ENCODE peak calls at places on chromosomes 12 and 14, in ten cellular contexts. F, W, A, N, O, Z, G, H, P and S are unnamed samples. For H3K27me3 and H3K36me3, the result is how much of the 10 kb centered on the place peaks cover.

GRCh38 chr12:22046968-22047390 is 961 bp downstream of the CMAS start:
- DNase-seq in G (no peak), O (no peak), A (no peak), P (no peak), N (no peak), Z (no peak), F (no peak), W (no peak), H (peak), S (no peak)

GRCh38 chr14:66216763-66217162 is 269.4 kb upstream of the CCDC196 start:
- DNase-seq in O (no peak), A (no peak), F (peak), H (no peak), P (no peak), W (no peak), G (no peak), N (no peak), Z (no peak), S (no peak)

GRCh38 chr14:104800600-104801283 is at the start of gene ZBTB42:
- DNase-seq in F (peak), N (peak), P (peak), G (peak), W (peak), Z (peak), A (no peak), H (peak), O (peak), S (peak)

GRCh38 chr12:98399532-98399931 is 115.9 kb upstream of the TMPO start:
- DNase-seq in N (peak), F (peak), A (no peak), P (peak), Z (no peak), O (no peak), H (peak), G (no peak), W (no peak), S (no peak)

GRCh38 chr12:110200124-110200417 is 75.9 kb downstream of the IFT81 start:
- DNase-seq in H (peak), W (no peak), N (no peak), Z (no peak), G (no peak), O (no peak), P (no peak), F (no peak), A (no peak), S (no peak)

GRCh38 chr12:15001733-15002471 is 29.1 kb downstream of the PDE6H start:
- DNase-seq in P (peak), H (no peak), Z (peak), W (no peak), O (peak), A (no peak), G (peak), F (peak), N (peak), S (peak)

GRCh38 chr12:98397323-98398105 is 117.9 kb upstream of the TMPO start:
- DNase-seq in A (peak), P (peak), Z (peak), F (peak), G (peak), H (peak), W (peak), N (peak), O (peak), S (peak)

GRCh38 chr12:91017511-91018263 is 12.9 kb upstream of the EPYC start:
- DNase-seq in F (no peak), O (no peak), H (no peak), N (no peak), G (peak), Z (peak), A (no peak), P (no peak), W (no peak), S (no peak)

GRCh38 chr14:32572867-32573149 is 243.7 kb downstream of the AKAP6 start:
- DNase-seq in O (no peak), F (no peak), A (no peak), W (no peak), G (no peak), H (no peak), P (no peak), Z (no peak), N (no peak), S (no peak)

GRCh38 chr12:108191938-108192337 is 62.9 kb downstream of the WSCD2 start:
- DNase-seq in W (no peak), N (no peak), P (no peak), A (no peak), H (no peak), G (no peak), Z (no peak), O (no peak), F (peak), S (no peak)

GRCh38 chr14:55131782-55132181 is 2.7 kb downstream of the LGALS3 start:
- DNase-seq in Z (no peak), F (no peak), W (no peak), A (no peak), O (no peak), H (no peak), P (peak), G (no peak), N (no peak), S (no peak)

GRCh38 chr12:15603461-15604085 is 185.6 kb downstream of the EPS8 start:
- DNase-seq in O (no peak), H (no peak), P (no peak), G (no peak), W (no peak), N (no peak), A (no peak), F (no peak), Z (no peak), S (no peak)

GRCh38 chr14:52551205-52551604 is 1.1 kb downstream of the TXNDC16 start:
- DNase-seq in P (no peak), G (no peak), N (no peak), H (no peak), W (no peak), O (no peak), A (no peak), Z (no peak), F (no peak), S (no peak)

GRCh38 chr12:118059645-118060275 is 1.2 kb downstream of the WSB2 start:
- DNase-seq in Z (no peak), N (no peak), G (no peak), P (no peak), O (no peak), H (peak), W (no peak), A (no peak), F (peak), S (no peak)

GRCh38 chr12:75585309-75585708 is 73.9 kb upstream of the KRR1 start:
- DNase-seq in F (no peak), Z (no peak), G (no peak), P (no peak), O (no peak), N (peak), A (no peak), W (no peak), H (peak), S (no peak)

GRCh38 chr12:112716099-112717093 is 75.2 kb upstream of the RPH3A start:
- DNase-seq in F (peak), O (no peak), P (no peak), A (peak), G (no peak), Z (no peak), N (peak), H (peak), W (no peak), S (no peak)

GRCh38 chr12:72288436-72288835 is 16.3 kb downstream of the TRHDE start:
- DNase-seq in O (no peak), A (no peak), G (no peak), F (no peak), H (no peak), W (no peak), N (no peak), Z (no peak), P (no peak), S (no peak)

GRCh38 chr14:85572021-85572420 is 42.1 kb downstream of the FLRT2 start:
- DNase-seq in A (no peak), F (peak), N (no peak), W (no peak), P (no peak), H (no peak), O (no peak), Z (no peak), G (no peak), S (no peak)

GRCh38 chr14:31920003-31920402 is 157.1 kb upstream of the ARHGAP5 start:
- DNase-seq in A (no peak), F (no peak), P (no peak), H (no peak), O (no peak), G (no peak), N (no peak), W (no peak), Z (no peak), S (no peak)

GRCh38 chr12:117169548-117169947 is 20.7 kb downstream of the FBXO21 start:
- DNase-seq in O (no peak), F (no peak), P (no peak), N (no peak), G (peak), H (no peak), Z (no peak), A (no peak), W (no peak), S (no peak)

GRCh38 chr12:101414533-101415119 is 7.1 kb upstream of the ARL1 start:
- DNase-seq in Z (no peak), P (no peak), F (peak), G (no peak), H (peak), A (no peak), N (no peak), O (no peak), W (no peak), S (no peak)

GRCh38 chr14:80291099-80291498 is 79.8 kb upstream of the DIO2 start:
- DNase-seq in Z (no peak), O (no peak), G (no peak), F (no peak), W (no peak), A (no peak), H (peak), N (no peak), P (no peak), S (no peak)

GRCh38 chr12:77343291-77343690 is 277.9 kb upstream of the E2F7 start:
- DNase-seq in W (no peak), H (peak), N (no peak), A (no peak), Z (no peak), P (no peak), O (no peak), G (no peak), F (no peak), S (no peak)

GRCh38 chr12:71460850-71461609 is 21.4 kb downstream of the LGR5 start:
- DNase-seq in Z (no peak), P (no peak), G (no peak), W (no peak), H (no peak), N (no peak), A (no peak), F (peak), O (no peak), S (no peak)

GRCh38 chr14:64937821-64938193 is 4.7 kb downstream of the GPX2 start:
- DNase-seq in H (no peak), N (no peak), G (no peak), F (no peak), O (no peak), A (no peak), W (no peak), P (no peak), Z (no peak), S (no peak)

GRCh38 chr12:88243886-88244491 is 101.9 kb downstream of the TMTC3 start:
- DNase-seq in O (no peak), W (no peak), N (no peak), A (no peak), G (no peak), P (no peak), F (no peak), Z (no peak), H (no peak), S (no peak)

GRCh38 chr12:15633201-15633600 is 156.0 kb downstream of the EPS8 start:
- DNase-seq in F (no peak), W (no peak), G (no peak), A (no peak), Z (no peak), N (no peak), P (no peak), H (peak), O (no peak), S (no peak)

GRCh38 chr14:92680781-92681650 is 67.4 kb downstream of the LGMN start:
- DNase-seq in N (peak), P (peak), W (peak), G (peak), H (peak), A (no peak), O (peak), Z (peak), F (peak), S (peak)

GRCh38 chr14:92984082-92984788 is 61.3 kb downstream of the CHGA start:
- DNase-seq in W (no peak), F (no peak), H (peak), G (no peak), N (no peak), P (no peak), Z (no peak), O (no peak), A (no peak), S (no peak)

GRCh38 chr14:62138593-62138992 is 376.4 kb downstream of the SNAPC1 start:
- DNase-seq in F (peak), O (no peak), H (no peak), N (no peak), G (no peak), A (no peak), P (no peak), Z (no peak), W (no peak), S (no peak)

GRCh38 chr14:99645545-99646505 is 896 bp downstream of the HHIPL1 start:
- DNase-seq in H (no peak), F (no peak), G (no peak), Z (no peak), N (no peak), W (no peak), O (no peak), P (no peak), A (no peak), S (no peak)
- H3K4me3 ChIP-seq in H (peak), F (no peak), G (peak), Z (peak), N (no peak), W (peak), O (peak), P (peak), A (peak), S (peak)

DNA sequence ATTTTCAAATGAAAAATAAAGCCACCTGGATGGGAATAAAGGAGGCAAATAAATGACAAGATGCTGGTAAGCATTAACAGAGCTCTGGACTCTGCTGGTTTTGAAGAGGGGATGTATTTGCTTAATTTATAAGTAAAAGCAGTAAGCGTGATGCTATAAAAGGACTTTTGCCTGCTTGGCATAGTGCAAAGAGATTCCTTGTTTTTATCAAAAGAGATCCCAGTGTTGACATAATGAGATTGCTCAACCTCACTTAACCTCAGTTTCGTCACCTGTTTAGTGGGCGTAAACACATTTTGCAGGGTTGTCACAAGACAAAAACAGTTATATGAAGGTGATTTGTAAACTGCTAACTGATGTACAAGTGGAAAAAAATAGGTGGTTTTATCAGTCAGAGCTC is 13.8 kb downstream of the ASCL1 start:
- DNase-seq in N (no peak), G (no peak), W (no peak), F (no peak), P (no peak), A (no peak), H (no peak), O (no peak), Z (no peak), S (no peak)
- H3K27me3 ChIP-seq in N (under half), G (under half), W (under half), F (under half), P (under half), A (under half), H (under half), O (under half), Z (half or more), S (under half)

GRCh38 chr12:56160894-56161667 is 2.9 kb downstream of the MYL6 start:
- DNase-seq in G (no peak), H (no peak), N (no peak), P (no peak), W (no peak), Z (no peak), O (no peak), F (peak), A (no peak), S (no peak)
- H3K36me3 ChIP-seq in G (under half), H (under half), N (half or more), P (half or more), W (under half), Z (half or more), O (half or more), F (under half), A (under half), S (half or more)

GRCh38 chr14:102088012-102088792 is 1.4 kb upstream of the HSP90AA1 start:
- DNase-seq in G (peak), F (peak), W (peak), O (peak), P (peak), N (no peak), Z (peak), A (no peak), H (peak), S (peak)
- H3K4me3 ChIP-seq in G (peak), F (no peak), W (peak), O (peak), P (peak), N (peak), Z (peak), A (peak), H (peak), S (peak)

GRCh38 chr12:127660961-127661360 is 606.0 kb upstream of the TMEM132C start:
- DNase-seq in P (no peak), Z (no peak), H (no peak), O (no peak), A (no peak), W (no peak), N (no peak), G (no peak), F (no peak), S (no peak)
- H3K27me3 ChIP-seq in P (under half), Z (half or more), H (under half), O (under half), A (under half), W (under half), N (under half), G (under half), F (under half), S (under half)